ENCODE peak calls at places on chromosome 21, in six cellular contexts. B is AG10803, C is transverse colon, V is sigmoid colon, F is BJ, Y is body of pancreas. I is an unnamed sample.

GRCh38 chr21:38903578-38904193 is 98.0 kb downstream of the ETS2 start:
- DNase-seq in B (no peak), C (no peak), V (no peak), F (no peak), Y (no peak), I (no peak)

GRCh38 chr21:14482165-14482564 is 64.0 kb downstream of the SAMSN1 start:
- DNase-seq in B (no peak), C (no peak), V (no peak), F (no peak), Y (no peak), I (no peak)

GRCh38 chr21:15058718-15059316 is 6.0 kb downstream of the NRIP1 start:
- DNase-seq in B (peak), C (no peak), V (no peak), F (peak), Y (no peak), I (peak)

GRCh38 chr21:23876925-23877558 is 1730.2 kb downstream of the MRPL39 start:
- DNase-seq in B (no peak), C (no peak), V (no peak), F (no peak), Y (no peak), I (no peak)

GRCh38 chr21:23963454-23963853 is 1643.8 kb downstream of the MRPL39 start:
- DNase-seq in B (no peak), C (no peak), V (no peak), F (no peak), Y (no peak), I (no peak)

GRCh38 chr21:27424601-27425000 is 457.7 kb upstream of the ADAMTS5 start:
- DNase-seq in B (peak), C (no peak), V (no peak), F (no peak), Y (no peak), I (peak)

GRCh38 chr21:24025101-24025500 is 1582.2 kb downstream of the MRPL39 start:
- DNase-seq in B (no peak), C (no peak), V (no peak), F (no peak), Y (no peak), I (no peak)

GRCh38 chr21:14916676-14917141 is 148.1 kb downstream of the NRIP1 start:
- DNase-seq in B (no peak), C (peak), V (no peak), F (no peak), Y (no peak), I (peak)

DNA sequence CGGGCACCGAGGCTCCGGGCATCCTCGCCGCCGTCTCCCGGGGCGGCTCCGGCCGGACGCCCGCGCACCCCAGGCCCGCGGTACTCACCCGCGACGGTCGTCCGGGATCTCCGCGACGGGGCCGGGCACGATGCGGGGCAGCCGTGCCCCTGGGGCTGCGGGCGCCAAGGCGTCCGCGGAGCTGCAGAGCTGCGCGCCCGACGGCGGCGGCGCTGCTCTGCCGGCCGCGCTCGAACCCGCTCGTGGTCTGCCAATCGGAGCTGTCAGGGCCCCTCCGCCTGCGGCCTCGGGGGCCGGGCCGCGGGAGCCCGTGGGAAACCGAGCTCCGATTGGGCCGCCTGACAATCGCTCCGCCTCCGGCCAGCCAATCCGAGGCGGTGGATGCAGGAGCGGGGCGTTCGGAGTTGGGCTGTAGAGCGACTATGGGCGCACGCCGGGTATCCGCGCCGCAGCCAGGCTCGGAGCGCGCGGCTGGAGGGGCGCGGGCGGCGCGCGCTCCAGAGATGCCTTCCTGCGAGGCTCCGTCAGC is 100.6 kb upstream of the SOD1 start:
- DNase-seq in B (peak), C (peak), V (peak), F (peak), Y (peak), I (peak)
- TF ChIP-seq CTCF in B (no peak), C (no peak), V (no peak), F (no peak), Y (no peak), I (peak)

GRCh38 chr21:41924355-41924754 is 29.5 kb downstream of the C2CD2 start:
- DNase-seq in B (peak), C (no peak), V (peak), F (no peak), Y (no peak), I (peak)

GRCh38 chr21:41928621-41929220 is 25.1 kb downstream of the C2CD2 start:
- DNase-seq in B (no peak), C (no peak), V (peak), F (no peak), Y (no peak), I (no peak)

GRCh38 chr21:41926068-41926806 is 27.6 kb downstream of the C2CD2 start:
- DNase-seq in B (peak), C (no peak), V (peak), F (no peak), Y (peak), I (peak)

GRCh38 chr21:41927727-41928409 is 25.9 kb downstream of the C2CD2 start:
- DNase-seq in B (no peak), C (no peak), V (peak), F (no peak), Y (no peak), I (no peak)

GRCh38 chr21:41926807-41927171 is 27.0 kb downstream of the C2CD2 start:
- DNase-seq in B (no peak), C (no peak), V (peak), F (no peak), Y (no peak), I (no peak)
- H3K4me3 ChIP-seq in B (peak), C (peak), V (no peak), F (no peak), Y (no peak), I (no peak)

DNA sequence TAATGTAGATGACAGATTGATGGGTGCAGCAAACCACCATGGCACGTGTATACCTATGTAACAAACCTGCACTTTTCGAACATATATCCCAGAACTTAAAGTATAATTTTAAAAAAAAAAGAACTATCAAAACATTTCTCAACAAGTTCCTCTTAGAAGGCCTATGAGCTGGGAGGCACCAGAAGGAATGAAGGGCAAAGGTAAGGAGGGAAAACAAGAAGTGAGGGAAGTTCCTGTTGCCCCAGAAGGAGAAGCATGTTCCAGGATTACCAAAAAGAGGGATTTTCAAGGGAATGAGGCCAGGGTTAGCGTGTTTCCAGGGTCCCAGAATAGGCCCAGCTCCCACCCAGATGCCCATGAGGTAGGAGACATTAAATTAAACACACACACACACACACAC is 361.0 kb downstream of the SETD4 start:
- DNase-seq in B (no peak), C (no peak), V (no peak), F (no peak), Y (no peak), I (no peak)
- TF ChIP-seq CTCF in B (no peak), C (no peak), V (no peak), F (no peak), Y (no peak), I (no peak)

DNA sequence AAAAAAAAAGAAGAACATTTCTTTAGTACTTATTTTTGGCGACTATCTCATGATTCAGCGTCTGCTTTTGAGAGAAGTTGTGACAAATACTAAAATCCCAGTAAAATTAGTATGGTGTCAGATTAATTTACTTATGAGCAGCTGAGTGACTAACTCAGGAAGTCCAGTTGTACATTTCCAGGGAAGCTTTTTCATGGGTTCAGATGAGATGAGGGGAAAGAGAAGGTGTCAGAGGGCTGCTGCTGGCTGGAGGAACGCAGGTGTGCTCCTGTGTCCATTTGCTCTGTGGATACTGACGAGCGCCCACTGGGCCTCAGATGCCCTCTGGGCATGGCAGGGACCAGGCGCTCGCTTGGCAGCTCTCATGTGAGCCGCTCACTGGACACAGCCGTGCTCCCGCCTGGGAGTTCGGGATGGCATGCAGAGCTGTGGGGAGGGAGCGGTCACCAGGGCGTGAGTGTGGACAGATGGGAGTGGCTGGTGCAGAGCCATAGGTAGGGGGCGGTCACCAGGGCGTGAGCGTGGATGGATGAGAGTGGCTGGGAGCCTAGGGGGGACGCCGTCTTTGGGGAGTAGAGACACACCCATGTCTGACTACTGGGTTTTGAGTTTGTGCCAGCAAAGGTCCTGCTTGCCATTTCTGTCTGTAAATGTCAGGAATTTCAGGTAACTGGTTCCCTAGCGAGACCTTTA is 55.0 kb downstream of the ADARB1 start:
- DNase-seq in B (peak), C (no peak), V (no peak), F (no peak), Y (no peak), I (no peak)
- H3K4me3 ChIP-seq in B (no peak), C (no peak), V (no peak), F (no peak), Y (no peak), I (no peak)

GRCh38 chr21:33025106-33025470 is 647 bp upstream of the OLIG2 start:
- DNase-seq in B (no peak), C (no peak), V (no peak), F (no peak), Y (no peak), I (no peak)
- TF ChIP-seq CTCF in B (no peak), C (no peak), V (no peak), F (no peak), Y (no peak), I (no peak)

DNA sequence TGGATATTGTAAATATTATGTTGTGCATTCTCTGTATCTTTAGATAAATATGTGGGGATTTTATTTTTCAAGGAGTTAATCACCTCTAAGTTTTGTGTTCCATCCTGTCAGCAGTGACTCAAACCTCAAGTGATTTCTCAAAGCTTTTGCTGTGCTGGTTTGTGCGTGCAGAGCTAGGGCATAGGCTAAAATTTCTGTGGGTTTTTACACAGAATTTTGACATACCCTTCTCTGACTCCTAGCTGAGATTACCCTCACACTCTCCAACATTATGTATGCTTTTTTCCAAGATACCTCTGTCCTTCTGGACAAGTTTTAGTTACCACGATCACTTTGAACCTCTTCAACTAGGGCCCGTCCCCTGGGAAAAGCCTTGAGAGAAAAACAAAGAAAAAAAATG is 384.9 kb downstream of the NCAM2 start:
- DNase-seq in B (peak), C (no peak), V (no peak), F (no peak), Y (no peak), I (peak)
- H3K4me3 ChIP-seq in B (no peak), C (no peak), V (no peak), F (no peak), Y (no peak), I (no peak)

GRCh38 chr21:32198369-32198768 is 80.5 kb downstream of the MIS18A start:
- DNase-seq in B (no peak), C (no peak), V (no peak), F (no peak), Y (no peak), I (no peak)
- TF ChIP-seq CTCF in B (no peak), C (no peak), V (no peak), F (no peak), Y (no peak), I (no peak)

DNA sequence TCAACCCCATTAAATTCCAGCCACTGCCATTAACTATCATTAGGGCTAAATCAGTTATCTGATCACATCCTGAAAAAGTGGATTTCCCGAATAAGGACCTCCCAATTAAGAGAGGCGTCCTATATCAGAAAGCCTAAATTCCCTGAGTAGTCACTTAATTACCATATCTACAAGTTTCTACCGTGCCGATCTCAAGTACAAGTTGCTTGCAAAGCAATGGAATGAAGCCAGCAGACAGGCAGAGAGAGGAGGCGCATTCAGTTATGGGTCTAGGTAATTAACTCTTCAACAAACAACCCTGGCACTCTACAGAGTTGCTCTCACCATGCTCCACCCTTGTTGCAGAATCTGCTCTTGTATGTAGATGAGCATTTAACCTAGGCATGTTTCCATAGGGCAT is 494.6 kb upstream of the RUNX1 start:
- DNase-seq in B (no peak), C (no peak), V (no peak), F (no peak), Y (no peak), I (no peak)
- H3K4me3 ChIP-seq in B (no peak), C (no peak), V (no peak), F (no peak), Y (no peak), I (no peak)

GRCh38 chr21:17554619-17555472 is 42.0 kb downstream of the CXADR start:
- DNase-seq in B (peak), C (no peak), V (no peak), F (no peak), Y (no peak), I (no peak)
- TF ChIP-seq CTCF in B (peak), C (peak), V (no peak), F (peak), Y (peak), I (no peak)

DNA sequence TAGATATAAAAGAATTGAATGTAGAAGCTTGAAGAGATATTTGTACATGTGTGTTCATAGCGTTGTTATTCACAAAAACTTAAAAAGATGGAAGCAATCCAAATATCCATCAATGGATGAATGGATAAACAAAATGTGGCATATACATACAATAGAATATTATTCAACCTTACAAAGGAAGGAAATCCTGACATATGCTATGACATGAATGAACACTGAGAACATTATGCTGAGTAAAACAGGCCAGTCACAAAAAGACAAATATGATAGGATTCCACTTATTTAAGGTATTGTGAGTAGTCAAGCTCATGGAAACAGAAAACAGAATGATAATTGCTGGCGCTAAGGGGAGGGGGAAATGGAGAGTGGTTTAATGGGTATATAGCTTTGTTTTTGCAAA is 47.0 kb upstream of the DYRK1A start:
- DNase-seq in B (no peak), C (no peak), V (no peak), F (no peak), Y (no peak), I (no peak)
- H3K4me3 ChIP-seq in B (no peak), C (no peak), V (no peak), F (no peak), Y (no peak), I (no peak)